ENCODE peak calls at places on chromosomes 3 and 15, in six cellular contexts. G, P, L, O, U and T are unnamed samples.

GRCh38 chr3:131317667-131318066 is 63.9 kb upstream of the NUDT16 start:
- DNase-seq in L (no peak), P (no peak), O (no peak), G (no peak), U (no peak), T (no peak)

GRCh38 chr15:68417897-68418296 is 14.1 kb downstream of the ITGA11 start:
- DNase-seq in O (no peak), L (no peak), U (no peak), P (no peak), G (no peak), T (peak; percentile 2)

GRCh38 chr3:184229424-184230080 is at the start of gene VWA5B2:
- DNase-seq in G (peak; percentile 44), O (peak; percentile 80), U (peak; percentile 96), P (peak; percentile 78), L (peak; percentile 60), T (no peak)

GRCh38 chr3:195162033-195162669 is 108.8 kb downstream of the XXYLT1 start:
- DNase-seq in P (no peak), U (no peak), L (peak; percentile 99), O (no peak), G (peak; percentile 92), T (no peak)

GRCh38 chr15:77021088-77021481 is 26.2 kb downstream of the PSTPIP1 start:
- DNase-seq in O (no peak), L (no peak), G (no peak), P (no peak), U (no peak), T (no peak)

GRCh38 chr15:89002281-89002761 is 85.9 kb upstream of the ABHD2 start:
- DNase-seq in O (peak; percentile 51), U (peak; percentile 57), G (peak; percentile 18), P (no peak), L (no peak), T (no peak)

GRCh38 chr3:100073555-100074307 is 40.6 kb downstream of the FILIP1L start:
- DNase-seq in G (no peak), U (no peak), L (no peak), P (peak; percentile 28), O (no peak), T (peak; percentile 1)

GRCh38 chr3:123791417-123791816 is 92.7 kb downstream of the MYLK start:
- DNase-seq in G (no peak), P (no peak), O (no peak), U (no peak), L (peak; percentile 74), T (peak; percentile 26)

GRCh38 chr15:80551348-80551747 is 143.8 kb upstream of the ABHD17C start:
- DNase-seq in L (no peak), O (no peak), G (no peak), P (no peak), U (no peak), T (peak; percentile 17)

GRCh38 chr3:25820816-25821486 is 31.1 kb downstream of the OXSM start:
- DNase-seq in G (no peak), U (no peak), P (no peak), L (no peak), O (no peak), T (no peak)

GRCh38 chr3:33490641-33491241 is 50.5 kb upstream of the UBP1 start:
- DNase-seq in O (no peak), L (peak; percentile 3), G (no peak), U (no peak), P (no peak), T (no peak)

GRCh38 chr3:38099518-38099917 is 37.4 kb downstream of the ACAA1 start:
- DNase-seq in P (no peak), O (no peak), G (no peak), U (no peak), L (no peak), T (no peak)

GRCh38 chr3:38662544-38662943 is 13.1 kb upstream of the SCN5A start:
- DNase-seq in G (peak; percentile 52), U (no peak), O (no peak), P (peak; percentile 42), L (peak; percentile 58), T (no peak)

GRCh38 chr3:128052831-128053419 is 688 bp downstream of the SEC61A1 start:
- DNase-seq in U (no peak), P (no peak), O (no peak), L (peak; percentile 41), G (peak; percentile 46), T (no peak)

GRCh38 chr3:46565607-46566039 is 479 bp downstream of the LRRC2 start:
- DNase-seq in P (peak; percentile 64), L (peak; percentile 20), O (no peak), U (no peak), G (peak; percentile 27), T (no peak)

GRCh38 chr3:170809021-170809974 is 60.7 kb downstream of the RPL22L1 start:
- DNase-seq in P (peak; percentile 47), O (peak; percentile 19), G (peak; percentile 30), U (peak; percentile 62), L (peak; percentile 81), T (no peak)

GRCh38 chr3:70298385-70298784 is 14.1 kb downstream of the MDFIC2 start:
- DNase-seq in U (no peak), G (no peak), L (peak; percentile 6), P (no peak), O (no peak), T (no peak)

GRCh38 chr15:68885070-68885469 is 45.3 kb upstream of the SPESP1 start:
- DNase-seq in L (no peak), P (peak; percentile 24), O (no peak), G (no peak), U (no peak), T (no peak)

GRCh38 chr3:192848371-192849233 is 69.1 kb downstream of the MB21D2 start:
- DNase-seq in U (no peak), L (no peak), P (no peak), O (no peak), G (no peak), T (no peak)

GRCh38 chr3:158789592-158789991 is 12.3 kb upstream of the MFSD1 start:
- DNase-seq in G (peak; percentile 43), L (peak; percentile 75), P (no peak), U (peak; percentile 37), O (no peak), T (no peak)

GRCh38 chr3:56830884-56831283 is 29.1 kb upstream of the ARHGEF3 start:
- DNase-seq in U (no peak), P (no peak), L (no peak), O (no peak), G (peak; percentile 78), T (no peak)

GRCh38 chr3:56833031-56833430 is 31.3 kb upstream of the ARHGEF3 start:
- DNase-seq in U (no peak), L (no peak), O (no peak), G (no peak), P (no peak), T (no peak)

GRCh38 chr3:56831572-56831971 is 29.8 kb upstream of the ARHGEF3 start:
- DNase-seq in O (no peak), L (no peak), P (no peak), U (no peak), G (peak; percentile 56), T (no peak)

GRCh38 chr3:56826831-56827722 is 25.3 kb upstream of the ARHGEF3 start:
- DNase-seq in L (no peak), O (no peak), G (peak; percentile 50), P (no peak), U (no peak), T (no peak)

GRCh38 chr3:56829543-56829942 is 27.8 kb upstream of the ARHGEF3 start:
- DNase-seq in O (no peak), P (no peak), U (no peak), G (peak; percentile 30), L (no peak), T (no peak)
- TF ChIP-seq JUN in O (no peak), P (no peak), U (no peak), G (no peak), L (no peak), T (no peak)

GRCh38 chr15:60363903-60364302 is 33.9 kb downstream of the ANXA2 start:
- DNase-seq in O (no peak), P (no peak), U (no peak), L (no peak), G (no peak), T (no peak)

GRCh38 chr15:60364306-60364924 is 33.4 kb downstream of the ANXA2 start:
- DNase-seq in G (no peak), L (no peak), U (no peak), P (no peak), O (no peak), T (no peak)

GRCh38 chr15:60358935-60359672 is 38.7 kb downstream of the ANXA2 start:
- DNase-seq in G (no peak), P (no peak), L (peak; percentile 37), O (no peak), U (no peak), T (no peak)

GRCh38 chr15:60363024-60363674 is 34.6 kb downstream of the ANXA2 start:
- DNase-seq in L (no peak), U (no peak), P (no peak), O (no peak), G (no peak), T (no peak)

GRCh38 chr15:60362318-60363023 is 35.3 kb downstream of the ANXA2 start:
- DNase-seq in L (no peak), O (peak; percentile 64), U (no peak), G (peak; percentile 11), P (no peak), T (no peak)
- TF ChIP-seq JUN in L (no peak), O (no peak), U (no peak), G (no peak), P (no peak), T (no peak)

GRCh38 chr3:138949002-138949418 is 2.0 kb downstream of the FOXL2NB start:
- DNase-seq in O (no peak), L (no peak), P (peak; percentile 44), U (no peak), G (no peak), T (peak; percentile 67)

GRCh38 chr3:138950006-138950644 is 3.1 kb downstream of the FOXL2NB start:
- DNase-seq in G (no peak), O (no peak), L (no peak), U (no peak), P (peak; percentile 67), T (no peak)

GRCh38 chr3:138947303-138948121 is 495 bp downstream of the FOXL2NB start:
- DNase-seq in L (no peak), O (no peak), U (peak; percentile 67), P (peak; percentile 69), G (no peak), T (peak; percentile 82)

GRCh38 chr3:138949445-138950005 is 2.5 kb downstream of the FOXL2NB start:
- DNase-seq in G (no peak), U (no peak), L (no peak), O (no peak), P (no peak), T (peak; percentile 67)

DNA sequence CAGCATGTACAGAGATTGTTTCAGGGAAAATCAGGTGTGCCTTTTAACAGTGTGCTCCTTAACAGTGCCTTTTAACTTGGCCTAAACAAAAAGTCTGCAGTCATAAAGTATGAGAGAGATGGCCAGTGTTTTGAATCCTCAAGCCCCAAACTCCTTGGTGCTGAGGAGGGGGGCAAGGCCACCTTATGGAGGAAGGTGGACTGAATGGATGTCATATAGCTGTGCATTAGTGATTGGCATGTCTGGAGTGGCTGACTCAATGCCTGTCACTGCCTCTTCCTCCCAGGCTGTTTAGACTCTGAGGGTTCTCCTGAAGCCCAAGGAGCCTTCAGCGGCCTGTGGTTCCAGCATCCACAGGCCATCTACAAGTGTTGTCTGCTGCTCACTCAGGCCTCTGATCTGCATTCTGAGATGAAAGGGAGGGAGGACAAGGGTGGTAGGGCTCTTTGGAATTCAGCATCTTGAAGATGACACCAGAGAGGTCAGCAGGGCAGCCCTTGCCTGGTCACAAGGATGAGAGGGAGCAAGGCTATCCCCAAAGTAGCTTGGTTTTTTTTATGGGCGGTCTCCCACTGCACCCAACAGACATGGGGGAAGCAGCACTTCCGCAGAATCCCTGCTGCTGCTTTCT is 1.5 kb downstream of the FOXL2NB start:
- DNase-seq in O (no peak), G (no peak), L (no peak), U (no peak), P (no peak), T (no peak)
- TF ChIP-seq JUN in O (no peak), G (no peak), L (no peak), U (no peak), P (no peak), T (no peak)

GRCh38 chr3:104385421-104385820 is 981.3 kb upstream of the ALCAM start:
- DNase-seq in U (no peak), O (no peak), G (no peak), L (peak; percentile 6), P (no peak), T (no peak)
- TF ChIP-seq JUN in U (no peak), O (no peak), G (no peak), L (no peak), P (no peak), T (no peak)